ENCODE peak calls at places on chromosomes 1 and 21, in seven cellular contexts. D, C, Z, I, F, Y and P are unnamed samples.

GRCh38 chr1:9473032-9473792 is 66.1 kb upstream of the SLC25A33 start:
- DNase-seq in C (peak), F (no peak), I (peak), D (no peak), Y (no peak), Z (peak), P (peak)

GRCh38 chr21:38567577-38568360 is 69.5 kb upstream of the ERG start:
- DNase-seq in Y (no peak), D (peak), I (peak), Z (no peak), C (peak), F (peak), P (no peak)

GRCh38 chr1:107000907-107001306 is 55.6 kb upstream of the PRMT6 start:
- DNase-seq in F (no peak), C (no peak), D (no peak), Z (no peak), Y (no peak), I (peak), P (no peak)

GRCh38 chr1:21242846-21243245 is 47.4 kb downstream of the ECE1 start:
- DNase-seq in F (no peak), Z (no peak), D (no peak), Y (no peak), I (no peak), C (no peak), P (no peak)

GRCh38 chr1:109274533-109275476 is 8.1 kb downstream of the PSRC1 start:
- DNase-seq in F (no peak), D (no peak), Y (no peak), I (peak), Z (peak), C (peak), P (peak)

GRCh38 chr1:25617626-25618432 is 1.2 kb downstream of the MAN1C1 start:
- DNase-seq in C (peak), Z (no peak), I (no peak), Y (peak), D (no peak), F (peak), P (no peak)

GRCh38 chr1:76826072-76826827 is 41.0 kb upstream of the ST6GALNAC5 start:
- DNase-seq in D (no peak), C (no peak), F (no peak), Z (no peak), I (peak), Y (no peak), P (no peak)

GRCh38 chr1:99650773-99651437 is 5.0 kb downstream of the PALMD start:
- DNase-seq in C (no peak), Z (no peak), F (peak), I (peak), Y (no peak), D (no peak), P (no peak)

GRCh38 chr1:210949039-210949438 is 184.9 kb downstream of the KCNH1 start:
- DNase-seq in Y (no peak), I (no peak), C (no peak), F (no peak), Z (peak), D (no peak), P (peak)

GRCh38 chr1:213970193-213970592 is 17.6 kb upstream of the PROX1 start:
- DNase-seq in D (no peak), F (no peak), Y (no peak), C (no peak), I (peak), Z (no peak), P (no peak)

GRCh38 chr1:22291926-22292788 is 149.3 kb upstream of the WNT4 start:
- DNase-seq in I (no peak), F (no peak), D (no peak), C (no peak), Z (no peak), Y (peak), P (no peak)

GRCh38 chr1:58780586-58781452 is 3.0 kb downstream of the JUN start:
- DNase-seq in F (no peak), C (peak), D (no peak), Z (peak), Y (no peak), I (peak), P (no peak)

GRCh38 chr21:28959367-28960099 is 33.1 kb downstream of the LTN1 start:
- DNase-seq in Z (peak), F (no peak), C (peak), I (peak), D (no peak), Y (no peak), P (no peak)

GRCh38 chr1:209937996-209938959 is at the start of gene SYT14:
- DNase-seq in C (peak), I (peak), Y (peak), F (peak), D (peak), Z (no peak), P (peak)

GRCh38 chr1:175217674-175218073 is 25.1 kb upstream of the KIAA0040 start:
- DNase-seq in D (no peak), Y (no peak), I (no peak), C (peak), F (no peak), Z (no peak), P (no peak)

GRCh38 chr1:93904228-93904627 is 5.0 kb downstream of the GCLM start:
- DNase-seq in Y (no peak), I (no peak), D (no peak), C (no peak), F (no peak), Z (no peak), P (no peak)

GRCh38 chr21:34888569-34889286 is 160.4 kb downstream of the RUNX1 start:
- DNase-seq in I (peak), F (peak), C (peak), Y (peak), D (peak), Z (peak), P (peak)

GRCh38 chr21:42533963-42534355 is 20.3 kb downstream of the SLC37A1 start:
- DNase-seq in F (no peak), Y (no peak), Z (no peak), C (no peak), I (no peak), D (no peak), P (no peak)

GRCh38 chr21:45872471-45872870 is 109.1 kb upstream of the COL6A1 start:
- DNase-seq in C (no peak), Z (no peak), F (no peak), Y (no peak), I (no peak), D (no peak), P (no peak)

GRCh38 chr1:171898956-171899355 is 57.7 kb downstream of the DNM3 start:
- DNase-seq in F (peak), C (no peak), D (peak), Y (peak), Z (no peak), I (peak), P (no peak)

GRCh38 chr1:92713939-92714338 is 71.0 kb downstream of the EVI5 start:
- DNase-seq in C (no peak), I (no peak), Z (no peak), F (no peak), D (no peak), Y (no peak), P (no peak)

GRCh38 chr1:238052496-238053266 is 162.0 kb upstream of the ZP4 start:
- DNase-seq in Z (no peak), I (peak), F (no peak), Y (no peak), C (no peak), D (no peak), P (no peak)

GRCh38 chr1:24266398-24266941 is 52.7 kb upstream of the GRHL3 start:
- DNase-seq in F (no peak), I (peak), Z (peak), D (no peak), Y (no peak), C (peak), P (peak)

GRCh38 chr1:161736332-161736969 is 13.1 kb upstream of the DUSP12 start:
- DNase-seq in Y (no peak), Z (peak), I (no peak), C (no peak), F (no peak), D (no peak), P (no peak)

GRCh38 chr21:36188081-36188681 is 31.6 kb downstream of the DOP1B start:
- DNase-seq in Y (no peak), Z (peak), D (no peak), I (no peak), C (peak), F (no peak), P (no peak)

GRCh38 chr1:150186789-150187559 is 37.3 kb downstream of the PLEKHO1 start:
- DNase-seq in C (peak), Y (no peak), Z (peak), I (peak), D (no peak), F (peak), P (no peak)

GRCh38 chr1:90402893-90403849 is 313.9 kb downstream of the BARHL2 start:
- DNase-seq in F (peak), Y (no peak), I (peak), D (peak), C (peak), Z (peak), P (peak)

GRCh38 chr1:16396591-16396990 is 29.5 kb downstream of the SZRD1 start:
- DNase-seq in Z (no peak), F (no peak), I (peak), D (no peak), C (peak), Y (no peak), P (peak)

GRCh38 chr1:19209439-19209989 is 552 bp downstream of the UBR4 start:
- DNase-seq in F (peak), D (no peak), Y (no peak), I (peak), Z (peak), C (peak), P (peak)

GRCh38 chr1:55053265-55053954 is 14.1 kb downstream of the PCSK9 start:
- DNase-seq in F (no peak), Z (no peak), I (no peak), Y (no peak), D (no peak), C (no peak), P (peak)

GRCh38 chr21:42578034-42578433 is 64.4 kb downstream of the SLC37A1 start:
- DNase-seq in F (no peak), C (no peak), Z (no peak), Y (no peak), I (no peak), D (no peak), P (peak)

GRCh38 chr1:214514032-214514818 is 37.2 kb downstream of the PTPN14 start:
- DNase-seq in Y (no peak), I (peak), D (no peak), Z (no peak), C (no peak), F (peak), P (peak)

GRCh38 chr1:176719478-176719877 is 256.5 kb downstream of the PAPPA2 start:
- DNase-seq in D (no peak), C (no peak), F (no peak), I (no peak), Z (no peak), Y (no peak), P (no peak)

GRCh38 chr1:192700834-192701271 is 64.9 kb downstream of the RGS13 start:
- DNase-seq in Y (no peak), D (no peak), I (peak), C (peak), Z (peak), F (no peak), P (peak)

GRCh38 chr1:15923241-15923640 is 52.7 kb downstream of the ZBTB17 start:
- DNase-seq in Z (no peak), D (no peak), C (no peak), F (no peak), I (peak), Y (no peak), P (peak)

GRCh38 chr1:108107658-108108057 is 92.5 kb downstream of the SLC25A24 start:
- DNase-seq in Z (peak), C (no peak), F (no peak), I (no peak), Y (no peak), D (no peak), P (peak)

GRCh38 chr1:212651977-212652376 is 43.4 kb downstream of the ATF3 start:
- DNase-seq in Y (no peak), D (no peak), C (no peak), Z (no peak), I (no peak), F (no peak), P (peak)

GRCh38 chr1:218363141-218363540 is 18.0 kb downstream of the TGFB2 start:
- DNase-seq in F (no peak), C (no peak), D (no peak), I (no peak), Y (peak), Z (no peak), P (no peak)

GRCh38 chr1:198156745-198157240 is at the start of gene NEK7:
- DNase-seq in I (peak), Z (peak), C (peak), D (peak), F (peak), Y (peak), P (peak)

DNA sequence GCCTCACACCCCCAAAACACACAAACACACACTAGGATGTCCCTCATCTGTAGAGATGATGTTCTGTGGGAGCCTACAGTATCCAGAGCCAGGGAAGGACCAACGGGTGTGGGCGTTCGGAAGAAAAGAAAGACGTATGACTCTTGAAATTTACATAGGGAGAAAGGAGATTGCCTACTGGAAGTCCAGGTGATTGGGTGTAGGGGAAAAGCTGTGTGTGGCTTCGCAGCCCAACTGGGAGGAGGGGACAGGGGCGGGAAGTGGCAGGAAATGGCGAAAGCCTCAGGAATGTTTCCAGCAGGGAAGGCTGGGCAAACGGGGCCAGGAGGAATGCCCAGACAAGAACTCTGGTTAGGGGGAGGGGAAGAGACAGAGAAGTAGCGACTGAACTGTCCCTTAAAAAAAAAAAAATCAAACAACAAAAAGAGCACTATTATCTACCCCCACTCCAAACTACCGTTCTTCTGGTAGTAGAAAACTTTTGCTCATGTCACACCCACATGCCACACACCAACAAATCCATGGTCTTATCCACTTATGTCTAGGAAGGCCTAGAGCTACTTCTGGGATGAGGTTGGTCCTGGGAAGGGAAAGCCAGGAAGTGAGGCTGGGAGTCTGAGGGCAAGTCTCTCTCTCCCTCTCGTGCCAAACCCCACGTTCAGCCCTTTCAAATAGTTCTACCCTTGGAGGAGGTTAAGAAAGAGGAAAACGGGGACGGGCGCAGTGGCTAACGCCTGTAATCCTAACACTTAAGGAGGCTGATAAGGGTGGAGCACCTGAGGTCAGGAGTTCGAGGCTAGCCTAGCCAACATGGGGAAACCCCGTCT is 1.8 kb upstream of the CKS1B start:
- DNase-seq in F (peak), D (peak), C (peak), Z (peak), I (peak), Y (peak), P (peak)
- H3K4me2 ChIP-seq in F (peak), D (peak), C (peak), Z (peak), I (peak), Y (peak), P (peak)

GRCh38 chr1:41861509-41862410 is 57.0 kb downstream of the HIVEP3 start:
- DNase-seq in D (no peak), C (no peak), Z (peak), Y (no peak), F (no peak), I (peak), P (peak)

GRCh38 chr1:41864471-41865040 is 54.2 kb downstream of the HIVEP3 start:
- DNase-seq in D (no peak), Y (no peak), I (peak), F (peak), Z (no peak), C (no peak), P (no peak)

GRCh38 chr1:41863683-41864082 is 55.0 kb downstream of the HIVEP3 start:
- DNase-seq in F (no peak), Y (no peak), Z (no peak), C (no peak), I (no peak), D (no peak), P (no peak)

GRCh38 chr1:41860771-41861170 is 58.0 kb downstream of the HIVEP3 start:
- DNase-seq in F (no peak), C (no peak), Z (no peak), I (no peak), Y (no peak), D (no peak), P (no peak)

DNA sequence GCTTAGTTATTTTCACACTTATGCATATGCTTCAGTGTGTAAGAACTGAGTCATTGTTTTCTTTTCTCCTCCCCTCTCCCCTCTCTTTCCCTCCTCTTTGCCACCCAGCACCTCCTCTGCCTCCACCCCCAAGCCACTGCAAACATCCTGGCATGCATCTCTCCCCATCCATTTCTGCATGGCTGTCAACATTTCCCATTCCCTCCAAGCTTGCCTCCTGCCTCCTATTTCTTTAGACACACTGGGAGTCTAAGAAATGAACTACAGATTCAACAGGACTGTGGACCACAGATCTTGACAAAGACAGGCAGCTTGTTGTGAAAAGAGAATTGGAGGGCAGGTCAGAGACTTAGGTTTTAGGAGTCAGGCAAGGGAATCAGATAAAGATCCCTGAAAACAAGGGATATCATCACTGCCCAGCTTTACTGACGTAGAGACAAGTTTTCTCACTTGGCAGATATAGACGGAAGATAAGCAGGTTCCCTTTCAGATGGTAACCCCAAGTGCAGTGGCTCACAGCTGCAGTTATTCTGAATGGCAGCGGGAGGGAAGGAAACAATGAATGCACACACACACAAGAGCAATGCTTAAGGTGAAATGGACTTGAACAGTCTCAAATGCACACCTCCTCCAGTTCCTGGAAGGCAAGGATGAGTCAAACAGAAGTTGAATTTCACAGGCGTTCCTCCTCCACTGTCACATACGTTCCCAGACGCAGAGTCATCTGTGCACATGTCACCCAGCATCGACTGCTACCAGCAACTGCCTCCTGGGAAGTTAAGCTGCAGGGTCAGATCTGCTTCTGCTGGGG is 56.1 kb downstream of the HIVEP3 start:
- DNase-seq in F (no peak), I (peak), Y (no peak), C (peak), D (no peak), Z (peak), P (peak)
- H3K4me2 ChIP-seq in F (no peak), I (peak), Y (no peak), C (no peak), D (no peak), Z (peak), P (peak)

GRCh38 chr1:71364236-71364635 is 283.4 kb upstream of the ZRANB2 start:
- DNase-seq in C (no peak), F (no peak), I (peak), D (no peak), Y (no peak), Z (no peak), P (no peak)

GRCh38 chr1:71365451-71365850 is 284.6 kb upstream of the ZRANB2 start:
- DNase-seq in Z (no peak), C (no peak), I (peak), D (no peak), F (no peak), Y (no peak), P (no peak)
- H3K4me2 ChIP-seq in Z (no peak), C (no peak), I (peak), D (no peak), F (no peak), Y (no peak), P (peak)

GRCh38 chr1:166869318-166870099 is 6.6 kb downstream of the TADA1 start:
- DNase-seq in F (no peak), I (no peak), D (no peak), C (no peak), Y (no peak), Z (no peak), P (no peak)

GRCh38 chr1:166868639-166869038 is 7.4 kb downstream of the TADA1 start:
- DNase-seq in Y (no peak), I (no peak), C (no peak), D (no peak), F (no peak), Z (no peak), P (no peak)

GRCh38 chr1:166870584-166870983 is 5.5 kb downstream of the TADA1 start:
- DNase-seq in F (no peak), Y (no peak), C (no peak), I (no peak), D (no peak), Z (no peak), P (no peak)

DNA sequence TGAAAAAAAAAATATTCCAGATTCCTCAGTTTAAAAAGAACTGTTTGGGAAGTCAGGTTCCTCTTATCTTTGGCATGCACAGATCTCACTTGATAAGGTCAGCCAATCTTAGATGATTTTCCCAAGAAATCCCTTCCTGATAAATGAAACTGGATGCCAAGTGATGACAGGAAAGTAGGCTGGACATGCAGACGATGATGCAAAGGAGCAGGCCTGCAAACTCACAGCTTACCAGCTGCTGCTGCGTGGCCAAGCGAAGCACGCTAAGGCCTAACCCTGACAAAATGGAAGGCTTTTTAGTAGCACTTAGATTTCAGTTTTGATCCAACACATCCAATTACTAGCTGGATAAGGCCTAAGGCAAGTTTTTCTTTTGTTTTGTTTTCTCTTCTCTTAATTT is 10.1 kb downstream of the TADA1 start:
- DNase-seq in I (no peak), C (peak), Y (no peak), F (no peak), Z (peak), D (no peak), P (no peak)
- H3K4me2 ChIP-seq in I (no peak), C (no peak), Y (no peak), F (no peak), Z (no peak), D (no peak), P (no peak)

GRCh38 chr1:183023146-183023600 is at the start of gene LAMC1:
- DNase-seq in C (peak), D (peak), F (peak), Z (peak), I (peak), Y (peak), P (peak)
- H3K4me2 ChIP-seq in C (peak), D (peak), F (peak), Z (peak), I (peak), Y (peak), P (peak)

GRCh38 chr1:244821134-244821533 is 14.3 kb upstream of the COX20 start:
- DNase-seq in C (peak), I (no peak), Z (no peak), F (no peak), Y (no peak), D (no peak), P (no peak)
- H3K4me2 ChIP-seq in C (no peak), I (no peak), Z (no peak), F (no peak), Y (no peak), D (no peak), P (no peak)